ENCODE peak calls at places on chromosome 10, in seven cellular contexts. H is uterus, O is pons, Z is lower leg skin, S is H9, C is progenitor cell of endocrine pancreas, Q is EL. F is an unnamed sample.

GRCh38 chr10:12483996-12484944 is 134.9 kb downstream of the CAMK1D start:
- DNase-seq in H (no peak), O (no peak), Z (no peak), S (no peak), C (no peak), Q (no peak), F (no peak)

GRCh38 chr10:58784361-58784760 is 271.7 kb downstream of the BICC1 start:
- DNase-seq in H (no peak), O (no peak), Z (no peak), S (no peak), C (no peak), Q (no peak), F (no peak)

GRCh38 chr10:13942030-13942429 is 355.3 kb downstream of the PRPF18 start:
- DNase-seq in H (no peak), O (no peak), Z (no peak), S (no peak), C (no peak), Q (no peak), F (no peak)

GRCh38 chr10:62938672-62939071 is 122.5 kb upstream of the EGR2 start:
- DNase-seq in H (no peak), O (no peak), Z (no peak), S (no peak), C (no peak), Q (no peak), F (no peak)

GRCh38 chr10:43420369-43421200 is 11.6 kb upstream of the HNRNPF start:
- DNase-seq in H (peak; percentile 92), O (peak; percentile 82), Z (peak; percentile 97), S (peak; percentile 78), C (peak; percentile 65), Q (peak; percentile 86), F (peak; percentile 57)

GRCh38 chr10:15718495-15719061 is 1.1 kb downstream of the ITGA8 start:
- DNase-seq in H (no peak), O (no peak), Z (no peak), S (peak; percentile 35), C (no peak), Q (no peak), F (no peak)

GRCh38 chr10:109737626-109738025 is 185.7 kb downstream of the XPNPEP1 start:
- DNase-seq in H (no peak), O (no peak), Z (no peak), S (no peak), C (no peak), Q (no peak), F (no peak)

GRCh38 chr10:93435621-93436385 is 46.3 kb downstream of the MYOF start:
- DNase-seq in H (no peak), O (no peak), Z (no peak), S (no peak), C (no peak), Q (peak; percentile 69), F (no peak)

GRCh38 chr10:96664563-96664962 is 55.8 kb downstream of the PIK3AP1 start:
- DNase-seq in H (no peak), O (no peak), Z (no peak), S (no peak), C (no peak), Q (no peak), F (no peak)

GRCh38 chr10:132836832-132837540 is 51.0 kb upstream of the NKX6-2 start:
- DNase-seq in H (peak; percentile 25), O (peak; percentile 24), Z (peak; percentile 78), S (peak; percentile 60), C (peak; percentile 43), Q (peak; percentile 15), F (no peak)

GRCh38 chr10:121788717-121789116 is 139.1 kb downstream of the ATE1 start:
- DNase-seq in H (no peak), O (no peak), Z (no peak), S (no peak), C (no peak), Q (no peak), F (no peak)

GRCh38 chr10:72356115-72356514 is 1.4 kb upstream of the DNAJB12 start:
- DNase-seq in H (no peak), O (no peak), Z (no peak), S (no peak), C (no peak), Q (no peak), F (no peak)